ENCODE peak calls at places on chromosomes 3 and 15, in ten cellular contexts. P is breast epithelium; O is mesendoderm; Q is body of pancreas; Z is heart left ventricle; S is CD8-positive, alpha-beta T cell; R is SK-N-SH; Y is uterus; G is left lung; N is pancreas. M is an unnamed sample.

GRCh38 chr15:88649286-88649733 is 10.5 kb downstream of the ISG20 start:
- DNase-seq in P (peak; percentile 35), O (peak; percentile 63), Q (no peak), Z (peak; percentile 89), S (peak; percentile 71), R (peak; percentile 43), Y (no peak), G (no peak), N (no peak), M (no peak)

GRCh38 chr3:58155838-58156237 is 54.9 kb downstream of the DNASE1L3 start:
- DNase-seq in P (no peak), O (no peak), Q (no peak), Z (no peak), S (no peak), R (no peak), Y (no peak), G (no peak), N (no peak), M (no peak)

GRCh38 chr3:123075359-123075758 is 8.5 kb downstream of the PDIA5 start:
- DNase-seq in P (no peak), O (peak; percentile 71), Q (no peak), Z (no peak), S (no peak), R (no peak), Y (no peak), G (no peak), N (no peak), M (no peak)

GRCh38 chr3:119148493-119149180 is 2.7 kb downstream of the TEX55 start:
- DNase-seq in P (no peak), O (no peak), Q (no peak), Z (no peak), S (no peak), R (no peak), Y (no peak), G (no peak), N (no peak), M (no peak)

GRCh38 chr3:104411760-104412159 is 954.9 kb upstream of the ALCAM start:
- DNase-seq in P (no peak), O (peak; percentile 50), Q (no peak), Z (no peak), S (no peak), R (no peak), Y (no peak), G (no peak), N (no peak), M (no peak)

GRCh38 chr15:39077998-39078397 is 502.9 kb upstream of the THBS1 start:
- DNase-seq in P (no peak), O (no peak), Q (no peak), Z (no peak), S (no peak), R (no peak), Y (no peak), G (no peak), N (no peak), M (no peak)

GRCh38 chr15:94576889-94577533 is 345.6 kb downstream of the MCTP2 start:
- DNase-seq in P (no peak), O (peak; percentile 71), Q (peak; percentile 40), Z (no peak), S (peak; percentile 19), R (peak; percentile 10), Y (no peak), G (no peak), N (no peak), M (peak; percentile 20)

GRCh38 chr3:31361391-31362273 is 171.1 kb upstream of the STT3B start:
- DNase-seq in P (no peak), O (no peak), Q (no peak), Z (no peak), S (no peak), R (no peak), Y (no peak), G (no peak), N (no peak), M (peak; percentile 69)

GRCh38 chr3:135034291-135034768 is 239.3 kb downstream of the EPHB1 start:
- DNase-seq in P (no peak), O (no peak), Q (no peak), Z (no peak), S (no peak), R (no peak), Y (no peak), G (no peak), N (no peak), M (no peak)

GRCh38 chr3:101518421-101518871 is 5.4 kb upstream of the SENP7 start:
- DNase-seq in P (no peak), O (peak; percentile 60), Q (no peak), Z (no peak), S (peak; percentile 23), R (no peak), Y (no peak), G (no peak), N (no peak), M (no peak)

GRCh38 chr3:196360586-196360985 is 22.4 kb upstream of the TM4SF19 start:
- DNase-seq in P (no peak), O (no peak), Q (no peak), Z (no peak), S (no peak), R (no peak), Y (no peak), G (no peak), N (no peak), M (no peak)

GRCh38 chr3:154678271-154678670 is 248.3 kb upstream of the GPR149 start:
- DNase-seq in P (no peak), O (no peak), Q (no peak), Z (no peak), S (no peak), R (peak; percentile 12), Y (no peak), G (no peak), N (no peak), M (no peak)

GRCh38 chr3:4052691-4053090 is 250.5 kb upstream of the SETMAR start:
- DNase-seq in P (no peak), O (no peak), Q (no peak), Z (no peak), S (no peak), R (no peak), Y (no peak), G (no peak), N (no peak), M (no peak)

GRCh38 chr15:62297933-62298332 is 132.8 kb upstream of the C2CD4B start:
- DNase-seq in P (no peak), O (no peak), Q (no peak), Z (no peak), S (no peak), R (no peak), Y (no peak), G (no peak), N (no peak), M (no peak)

GRCh38 chr15:90565866-90566265 is 36.1 kb downstream of the CRTC3 start:
- DNase-seq in P (no peak), O (no peak), Q (no peak), Z (no peak), S (no peak), R (no peak), Y (no peak), G (no peak), N (no peak), M (no peak)

GRCh38 chr15:90561344-90562244 is 31.9 kb downstream of the CRTC3 start:
- DNase-seq in P (no peak), O (no peak), Q (no peak), Z (no peak), S (peak; percentile 47), R (no peak), Y (peak; percentile 30), G (no peak), N (no peak), M (no peak)

GRCh38 chr15:90562669-90563068 is 32.9 kb downstream of the CRTC3 start:
- DNase-seq in P (no peak), O (no peak), Q (no peak), Z (no peak), S (no peak), R (no peak), Y (no peak), G (no peak), N (no peak), M (no peak)

GRCh38 chr15:90563460-90563859 is 33.7 kb downstream of the CRTC3 start:
- DNase-seq in P (no peak), O (no peak), Q (no peak), Z (no peak), S (no peak), R (no peak), Y (no peak), G (no peak), N (no peak), M (no peak)

GRCh38 chr15:90564109-90564508 is 34.4 kb downstream of the CRTC3 start:
- DNase-seq in P (no peak), O (no peak), Q (no peak), Z (no peak), S (no peak), R (no peak), Y (no peak), G (no peak), N (no peak), M (no peak)
- H3K27ac ChIP-seq in P (no peak overlapping the region), O (no peak overlapping the region), Q (no peak overlapping the region), Z (peak overlapping the region; percentile 88), S (peak overlapping the region; percentile 34), R (no peak overlapping the region), Y (no peak overlapping the region), G (peak overlapping the region; percentile 16), N (peak overlapping the region; percentile 23), M (no peak overlapping the region)

GRCh38 chr3:184332370-184333090 is 4.9 kb upstream of the FAM131A start:
- DNase-seq in P (no peak), O (peak; percentile 71), Q (no peak), Z (no peak), S (no peak), R (no peak), Y (no peak), G (no peak), N (no peak), M (no peak)
- H3K27me3 ChIP-seq in P (no peaks in the 10 kb centered on the region), O (no peaks in the 10 kb centered on the region), Q (no peaks in the 10 kb centered on the region), Z (no peaks in the 10 kb centered on the region), S (no peaks in the 10 kb centered on the region), R (no peaks in the 10 kb centered on the region), Y (no peaks in the 10 kb centered on the region), G (no peaks in the 10 kb centered on the region), N (no peaks in the 10 kb centered on the region), M (no peaks in the 10 kb centered on the region)

GRCh38 chr3:167861649-167862048 is 126.1 kb downstream of the SERPINI1 start:
- DNase-seq in P (no peak), O (no peak), Q (no peak), Z (no peak), S (no peak), R (no peak), Y (no peak), G (no peak), N (no peak), M (no peak)
- H3K4me3 ChIP-seq in P (no peak overlapping the region), O (no peak overlapping the region), Q (no peak overlapping the region), Z (no peak overlapping the region), S (no peak overlapping the region), R (no peak overlapping the region), Y (no peak overlapping the region), G (no peak overlapping the region), N (no peak overlapping the region), M (no peak overlapping the region)

DNA sequence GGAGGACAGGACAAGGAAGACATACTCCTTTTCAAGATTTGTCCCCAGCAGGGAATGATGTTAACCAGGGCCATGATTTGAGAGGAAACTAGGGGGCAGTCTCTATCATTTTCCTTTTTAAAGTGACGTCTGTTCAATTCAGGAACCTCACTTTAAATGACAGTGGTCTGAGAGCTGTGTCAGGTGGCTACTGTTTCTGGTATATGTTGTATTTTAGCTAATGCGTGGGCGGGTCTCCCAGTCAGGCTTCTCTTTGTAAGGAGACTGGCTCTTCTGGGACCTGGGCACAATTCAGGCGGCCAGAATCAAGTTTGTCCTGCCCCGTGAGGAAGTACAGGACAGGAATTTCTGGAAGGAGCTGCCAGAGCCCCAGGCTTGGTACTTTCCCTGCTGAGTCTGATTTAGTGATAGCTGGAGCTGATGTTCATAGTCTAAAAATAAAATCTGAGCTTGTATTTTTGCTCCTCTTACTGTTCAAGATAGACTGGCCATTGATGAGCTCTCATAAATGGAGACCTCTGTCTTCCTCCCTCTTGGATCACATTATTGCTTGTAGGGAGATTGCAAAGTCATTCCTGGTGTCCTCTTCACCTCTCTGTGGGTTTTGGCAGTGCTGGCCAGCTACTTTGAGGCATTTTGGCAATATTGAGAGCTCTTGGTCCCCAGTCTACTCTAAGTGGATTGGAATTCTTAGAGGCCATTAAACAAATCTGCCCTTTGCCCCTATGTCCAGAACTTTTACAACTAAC is 25.6 kb downstream of the SQOR start:
- DNase-seq in P (peak; percentile 68), O (peak; percentile 16), Q (no peak), Z (peak; percentile 38), S (no peak), R (no peak), Y (no peak), G (no peak), N (no peak), M (no peak)
- H3K27ac ChIP-seq in P (peak overlapping the region; percentile 59), O (no peak overlapping the region), Q (no peak overlapping the region), Z (peak overlapping the region; percentile 56), S (no peak overlapping the region), R (no peak overlapping the region), Y (peak overlapping the region; percentile 33), G (no peak overlapping the region), N (peak overlapping the region; percentile 20), M (no peak overlapping the region)

M was measured in cardiac muscle cell.